ENCODE peak calls at places on chromosomes 13 and 19, in seven cellular contexts. R is activated gamma-delta T cell treated with anti-CD3 and anti-CD28 coated beads, Interleukin-2, amount 50 U/mL, for 16 hours; Q is naive thymus-derived CD8-positive, alpha-beta T cell; B is progenitor cell of endocrine pancreas; P is T-cell; G is lung; V is EL. X is an unnamed sample.

GRCh38 chr13:32427852-32428580 is at the start of gene N4BP2L1:
- DNase-seq in R (peak; percentile 72), Q (peak; percentile 73), B (peak; percentile 68), P (peak; percentile 78), G (peak; percentile 74), V (peak; percentile 56), X (peak; percentile 53)

GRCh38 chr19:43479226-43479625 is 13.8 kb upstream of the LYPD3 start:
- DNase-seq in R (no peak), Q (no peak), B (no peak), P (no peak), G (no peak), V (no peak), X (no peak)

GRCh38 chr13:44652223-44652622 is 76.1 kb upstream of the TSC22D1 start:
- DNase-seq in R (no peak), Q (no peak), B (no peak), P (no peak), G (no peak), V (no peak), X (no peak)

GRCh38 chr13:29884671-29885424 is 34.4 kb upstream of the UBL3 start:
- DNase-seq in R (no peak), Q (no peak), B (no peak), P (no peak), G (no peak), V (no peak), X (no peak)

GRCh38 chr19:14091885-14092462 is 1.4 kb upstream of the SAMD1 start:
- DNase-seq in R (no peak), Q (peak; percentile 32), B (no peak), P (peak; percentile 44), G (no peak), V (no peak), X (no peak)

GRCh38 chr13:110239280-110240120 is 67.5 kb downstream of the COL4A1 start:
- DNase-seq in R (no peak), Q (no peak), B (no peak), P (no peak), G (no peak), V (no peak), X (no peak)

GRCh38 chr19:34676697-34677385 is at the start of gene SCGB2B2:
- DNase-seq in R (peak; percentile 62), Q (no peak), B (no peak), P (peak; percentile 71), G (peak; percentile 69), V (no peak), X (peak; percentile 41)

GRCh38 chr13:100630564-100630963 is 42.0 kb upstream of the GGACT start:
- DNase-seq in R (no peak), Q (no peak), B (no peak), P (no peak), G (no peak), V (no peak), X (no peak)

GRCh38 chr13:35594096-35594495 is 117.6 kb upstream of the MAB21L1 start:
- DNase-seq in R (no peak), Q (no peak), B (no peak), P (no peak), G (no peak), V (peak; percentile 7), X (no peak)

GRCh38 chr19:3981736-3982681 is 3.3 kb downstream of the EEF2 start:
- DNase-seq in R (no peak), Q (no peak), B (no peak), P (no peak), G (no peak), V (no peak), X (no peak)

GRCh38 chr19:57841364-57841763 is 8.3 kb upstream of the ZNF587 start:
- DNase-seq in R (no peak), Q (no peak), B (no peak), P (no peak), G (no peak), V (no peak), X (no peak)

GRCh38 chr13:40389081-40389641 is 277.3 kb downstream of the FOXO1 start:
- DNase-seq in R (peak; percentile 16), Q (peak; percentile 14), B (no peak), P (peak; percentile 30), G (no peak), V (no peak), X (no peak)

GRCh38 chr13:108269601-108270328 is at the start of gene TNFSF13B:
- DNase-seq in R (peak; percentile 13), Q (peak; percentile 20), B (peak; percentile 13), P (peak; percentile 18), G (no peak), V (peak; percentile 19), X (peak; percentile 65)

GRCh38 chr13:76758257-76758656 is 127.9 kb downstream of the KCTD12 start:
- DNase-seq in R (no peak), Q (no peak), B (no peak), P (no peak), G (no peak), V (no peak), X (no peak)

GRCh38 chr13:20118268-20119140 is 42.3 kb downstream of the GJA3 start:
- DNase-seq in R (no peak), Q (peak; percentile 45), B (peak; percentile 14), P (no peak), G (peak; percentile 74), V (peak; percentile 47), X (no peak)

GRCh38 chr19:16232568-16232967 is 34.9 kb downstream of the AP1M1 start:
- DNase-seq in R (no peak), Q (no peak), B (no peak), P (no peak), G (no peak), V (no peak), X (no peak)

GRCh38 chr13:75432045-75432444 is 49.9 kb downstream of the TBC1D4 start:
- DNase-seq in R (no peak), Q (no peak), B (no peak), P (no peak), G (no peak), V (no peak), X (no peak)

GRCh38 chr13:37074703-37075102 is 15.2 kb upstream of the SUPT20H start:
- DNase-seq in R (no peak), Q (no peak), B (no peak), P (no peak), G (no peak), V (peak; percentile 35), X (no peak)

GRCh38 chr13:40377783-40378182 is 288.7 kb downstream of the FOXO1 start:
- DNase-seq in R (no peak), Q (no peak), B (no peak), P (no peak), G (no peak), V (peak; percentile 30), X (no peak)

GRCh38 chr19:2337329-2337707 is 8.8 kb downstream of the SPPL2B start:
- DNase-seq in R (no peak), Q (no peak), B (no peak), P (no peak), G (no peak), V (no peak), X (no peak)

GRCh38 chr13:85266771-85267170 is 532.4 kb downstream of the SLITRK6 start:
- DNase-seq in R (no peak), Q (no peak), B (no peak), P (no peak), G (no peak), V (peak; percentile 2), X (no peak)

GRCh38 chr19:58368561-58369360 is 6.2 kb upstream of the ZNF497 start:
- DNase-seq in R (no peak), Q (no peak), B (no peak), P (no peak), G (no peak), V (no peak), X (no peak)

GRCh38 chr19:7869910-7870511 is 4.2 kb downstream of the PRR36 start:
- DNase-seq in R (peak; percentile 24), Q (peak; percentile 67), B (no peak), P (peak; percentile 57), G (no peak), V (peak; percentile 46), X (no peak)

GRCh38 chr13:30143671-30144400 is 163.5 kb downstream of the KATNAL1 start:
- DNase-seq in R (no peak), Q (no peak), B (no peak), P (no peak), G (no peak), V (peak; percentile 63), X (no peak)

GRCh38 chr19:53971608-53972007 is 8.9 kb downstream of the CACNG8 start:
- DNase-seq in R (no peak), Q (no peak), B (no peak), P (no peak), G (no peak), V (no peak), X (no peak)

GRCh38 chr13:23617551-23618014 is 47.4 kb downstream of the TNFRSF19 start:
- DNase-seq in R (no peak), Q (no peak), B (no peak), P (no peak), G (no peak), V (peak; percentile 38), X (no peak)

GRCh38 chr13:40132249-40132648 is 476.8 kb downstream of the COG6 start:
- DNase-seq in R (no peak), Q (no peak), B (no peak), P (no peak), G (no peak), V (no peak), X (no peak)

GRCh38 chr19:15644816-15645215 is 4.1 kb downstream of the CYP4F3 start:
- DNase-seq in R (no peak), Q (no peak), B (no peak), P (no peak), G (no peak), V (no peak), X (no peak)

GRCh38 chr19:37718357-37718756 is 1.2 kb downstream of the ZNF607 start:
- DNase-seq in R (no peak), Q (no peak), B (no peak), P (no peak), G (no peak), V (peak; percentile 1), X (no peak)

GRCh38 chr13:100550433-100550832 is 38.2 kb downstream of the GGACT start:
- DNase-seq in R (no peak), Q (no peak), B (no peak), P (no peak), G (no peak), V (peak; percentile 61), X (no peak)

GRCh38 chr13:31242935-31243334 is 43.2 kb downstream of the B3GLCT start:
- DNase-seq in R (no peak), Q (no peak), B (no peak), P (no peak), G (no peak), V (no peak), X (no peak)

GRCh38 chr19:41914906-41915247 is 13.4 kb downstream of the ERFL start:
- DNase-seq in R (no peak), Q (no peak), B (no peak), P (no peak), G (no peak), V (no peak), X (no peak)

GRCh38 chr13:114065141-114065925 is 67.1 kb downstream of the RASA3 start:
- DNase-seq in R (peak; percentile 61), Q (peak; percentile 39), B (no peak), P (peak; percentile 62), G (peak; percentile 83), V (peak; percentile 99), X (peak; percentile 26)

GRCh38 chr13:46509981-46510380 is 43.0 kb upstream of the LRCH1 start:
- DNase-seq in R (no peak), Q (no peak), B (no peak), P (no peak), G (no peak), V (no peak), X (no peak)

GRCh38 chr13:97768134-97768533 is 185.3 kb upstream of the IPO5 start:
- DNase-seq in R (no peak), Q (no peak), B (no peak), P (no peak), G (no peak), V (no peak), X (no peak)

GRCh38 chr19:36152061-36152885 is at the start of gene COX7A1:
- DNase-seq in R (no peak), Q (no peak), B (no peak), P (no peak), G (no peak), V (peak; percentile 30), X (no peak)

GRCh38 chr13:80306573-80306972 is 34.4 kb downstream of the SPRY2 start:
- DNase-seq in R (no peak), Q (no peak), B (no peak), P (no peak), G (no peak), V (no peak), X (no peak)

X was measured in KG1.